ENCODE peak calls at places on chromosomes 7 and 10, in five cellular contexts. U, E, Y, C and W are unnamed samples.
A peak's percentile ranks its signal among the peaks of the same experiment; 100 is the strongest.

GRCh38 chr10:36504752-36505151 is 620.6 kb upstream of the ANKRD30A start:
- DNase-seq in C (no peak), Y (no peak), E (no peak), U (no peak), W (no peak)

GRCh38 chr10:48366261-48366660 is 59.8 kb downstream of the MAPK8 start:
- DNase-seq in U (no peak), Y (no peak), E (no peak), C (no peak), W (no peak)

GRCh38 chr7:77995717-77996116 is 197.1 kb downstream of the PHTF2 start:
- DNase-seq in C (no peak), U (no peak), E (no peak), Y (no peak), W (no peak)

GRCh38 chr10:30818854-30819253 is 189.3 kb upstream of the LYZL2 start:
- DNase-seq in U (no peak), E (no peak), C (no peak), Y (no peak), W (no peak)

GRCh38 chr7:34675749-34676374 is 17.8 kb downstream of the NPSR1 start:
- DNase-seq in C (no peak), U (peak; percentile 66), E (peak; percentile 13), Y (peak; percentile 13), W (no peak)

GRCh38 chr7:91169819-91170218 is 94.4 kb upstream of the FZD1 start:
- DNase-seq in U (no peak), Y (no peak), C (no peak), E (no peak), W (no peak)

GRCh38 chr10:88471909-88472308 is 111.2 kb downstream of the RNLS start:
- DNase-seq in E (no peak), C (no peak), U (no peak), Y (no peak), W (no peak)

GRCh38 chr10:132886211-132887099 is 55.9 kb downstream of the CFAP46 start:
- DNase-seq in U (peak; percentile 33), Y (no peak), C (no peak), E (no peak), W (no peak)

GRCh38 chr10:75512534-75512933 is 81.1 kb downstream of the LRMDA start:
- DNase-seq in Y (no peak), U (no peak), C (no peak), E (peak; percentile 46), W (no peak)

GRCh38 chr10:18261660-18262292 is 121.6 kb downstream of the CACNB2 start:
- DNase-seq in E (no peak), Y (no peak), U (no peak), C (no peak), W (no peak)

GRCh38 chr10:36188054-36188453 is 546.0 kb upstream of the FZD8 start:
- DNase-seq in E (no peak), C (no peak), Y (no peak), U (no peak), W (no peak)

GRCh38 chr7:51034531-51035264 is 252.0 kb upstream of the GRB10 start:
- DNase-seq in U (peak; percentile 19), Y (no peak), C (no peak), E (peak; percentile 69), W (no peak)

GRCh38 chr7:82789883-82790609 is 346.5 kb upstream of the CACNA2D1 start:
- DNase-seq in U (no peak), E (no peak), Y (no peak), C (no peak), W (no peak)

GRCh38 chr7:137968890-137969289 is 33.0 kb downstream of the CREB3L2 start:
- DNase-seq in E (no peak), U (no peak), C (no peak), Y (no peak), W (no peak)

GRCh38 chr10:27153855-27154198 is 357 bp downstream of the YME1L1 start:
- DNase-seq in U (no peak), E (no peak), Y (no peak), C (no peak), W (no peak)

GRCh38 chr7:130367088-130367755 is 13.1 kb upstream of the CPA1 start:
- DNase-seq in C (no peak), Y (no peak), E (no peak), U (no peak), W (no peak)

GRCh38 chr10:14478639-14479038 is 147.9 kb upstream of the FRMD4A start:
- DNase-seq in Y (peak; percentile 19), C (no peak), U (peak; percentile 45), E (peak; percentile 87), W (peak; percentile 66)

GRCh38 chr10:131899116-131899690 is 1.6 kb upstream of the PPP2R2D start:
- DNase-seq in Y (no peak), U (no peak), C (no peak), E (no peak), W (no peak)

GRCh38 chr10:68550747-68551411 is 9.3 kb upstream of the TET1 start:
- DNase-seq in C (no peak), E (peak; percentile 50), Y (peak; percentile 81), U (peak; percentile 68), W (peak; percentile 54)

GRCh38 chr7:289209-289755 is 688 bp upstream of the FOXL3 start:
- DNase-seq in C (no peak), U (no peak), E (no peak), Y (no peak), W (no peak)

GRCh38 chr7:28168393-28169158 is 12.0 kb downstream of the JAZF1 start:
- DNase-seq in Y (no peak), C (no peak), U (no peak), E (no peak), W (peak; percentile 28)

GRCh38 chr10:47457826-47458225 is 26.1 kb downstream of the ANXA8 start:
- DNase-seq in U (no peak), C (no peak), E (peak; percentile 2), Y (no peak), W (no peak)

GRCh38 chr7:101237206-101238067 is at the start of gene CLDN15:
- DNase-seq in C (no peak), E (peak; percentile 41), Y (no peak), U (no peak), W (peak; percentile 52)

GRCh38 chr10:72297281-72297967 is 23.7 kb downstream of the DDIT4 start:
- DNase-seq in E (peak; percentile 73), C (peak; percentile 87), U (peak; percentile 90), Y (no peak), W (peak; percentile 92)

GRCh38 chr7:33807779-33808482 is 97.4 kb upstream of the BMPER start:
- DNase-seq in E (no peak), U (peak; percentile 42), C (no peak), Y (peak; percentile 10), W (no peak)

GRCh38 chr7:98149293-98149692 is 42.6 kb downstream of the LMTK2 start:
- DNase-seq in Y (no peak), E (no peak), C (no peak), U (no peak), W (no peak)

GRCh38 chr10:128067691-128068397 is 58.4 kb downstream of the MKI67 start:
- DNase-seq in Y (no peak), E (no peak), C (no peak), U (no peak), W (no peak)

GRCh38 chr10:75208177-75208576 is 2.4 kb upstream of the VDAC2 start:
- DNase-seq in U (no peak), Y (no peak), C (no peak), E (no peak), W (no peak)

GRCh38 chr7:41399171-41399570 is 303.7 kb downstream of the INHBA start:
- DNase-seq in E (no peak), C (no peak), Y (no peak), U (no peak), W (no peak)

GRCh38 chr7:17985473-17986239 is 42.0 kb downstream of the PRPS1L1 start:
- DNase-seq in C (no peak), U (no peak), E (no peak), Y (no peak), W (no peak)

GRCh38 chr10:60353519-60354258 is 36.0 kb downstream of the ANK3 start:
- DNase-seq in E (no peak), Y (no peak), C (no peak), U (no peak), W (peak; percentile 13)

GRCh38 chr10:44306762-44307161 is 78.1 kb downstream of the CXCL12 start:
- DNase-seq in C (no peak), Y (peak; percentile 4), U (no peak), E (no peak), W (no peak)